ENCODE peak calls at places on chromosomes 1 and 21, in eight cellular contexts. D is PC-9, T is MM.1S, K is tibial artery, U is heart left ventricle, H is WERI-Rb-1, S is epithelial cell of esophagus, V is left ventricle myocardium inferior. O is an unnamed sample.

GRCh38 chr1:181488884-181489283 is 5.6 kb downstream of the CACNA1E start:
- DNase-seq in D (no peak), T (no peak), K (no peak), U (no peak), H (no peak), S (no peak), V (no peak), O (no peak)

GRCh38 chr1:230201445-230201844 is 134.4 kb downstream of the GALNT2 start:
- DNase-seq in D (no peak), T (no peak), K (no peak), U (no peak), H (no peak), S (no peak), V (no peak), O (no peak)

GRCh38 chr1:113147073-113147625 is 74.2 kb downstream of the LRIG2 start:
- DNase-seq in D (no peak), T (no peak), K (no peak), U (no peak), H (no peak), S (no peak), V (no peak), O (no peak)

GRCh38 chr1:205045146-205045545 is 2.1 kb downstream of the CNTN2 start:
- DNase-seq in D (no peak), T (no peak), K (no peak), U (no peak), H (no peak), S (no peak), V (no peak), O (no peak)

GRCh38 chr1:184222561-184223157 is 164.2 kb upstream of the C1orf21 start:
- DNase-seq in D (peak; percentile 40), T (peak; percentile 50), K (peak; percentile 70), U (peak; percentile 53), H (peak; percentile 42), S (peak; percentile 58), V (no peak), O (no peak)

GRCh38 chr1:114080511-114081144 is 73.0 kb downstream of the SYT6 start:
- DNase-seq in D (no peak), T (no peak), K (no peak), U (no peak), H (no peak), S (no peak), V (no peak), O (no peak)

GRCh38 chr21:32309906-32310460 is 11.3 kb downstream of the MRAP start:
- DNase-seq in D (no peak), T (no peak), K (no peak), U (peak; percentile 3), H (no peak), S (no peak), V (no peak), O (no peak)

GRCh38 chr1:27891196-27891889 is 19.0 kb downstream of the THEMIS2 start:
- DNase-seq in D (no peak), T (peak; percentile 19), K (no peak), U (peak; percentile 36), H (no peak), S (no peak), V (no peak), O (no peak)

GRCh38 chr21:26840912-26841311 is 4.3 kb downstream of the ADAMTS1 start:
- DNase-seq in D (no peak), T (no peak), K (peak; percentile 89), U (peak; percentile 81), H (no peak), S (peak; percentile 95), V (peak; percentile 57), O (no peak)

GRCh38 chr1:3930282-3930681 is 30.2 kb upstream of the C1orf174 start:
- DNase-seq in D (no peak), T (no peak), K (no peak), U (no peak), H (no peak), S (no peak), V (no peak), O (no peak)

DNA sequence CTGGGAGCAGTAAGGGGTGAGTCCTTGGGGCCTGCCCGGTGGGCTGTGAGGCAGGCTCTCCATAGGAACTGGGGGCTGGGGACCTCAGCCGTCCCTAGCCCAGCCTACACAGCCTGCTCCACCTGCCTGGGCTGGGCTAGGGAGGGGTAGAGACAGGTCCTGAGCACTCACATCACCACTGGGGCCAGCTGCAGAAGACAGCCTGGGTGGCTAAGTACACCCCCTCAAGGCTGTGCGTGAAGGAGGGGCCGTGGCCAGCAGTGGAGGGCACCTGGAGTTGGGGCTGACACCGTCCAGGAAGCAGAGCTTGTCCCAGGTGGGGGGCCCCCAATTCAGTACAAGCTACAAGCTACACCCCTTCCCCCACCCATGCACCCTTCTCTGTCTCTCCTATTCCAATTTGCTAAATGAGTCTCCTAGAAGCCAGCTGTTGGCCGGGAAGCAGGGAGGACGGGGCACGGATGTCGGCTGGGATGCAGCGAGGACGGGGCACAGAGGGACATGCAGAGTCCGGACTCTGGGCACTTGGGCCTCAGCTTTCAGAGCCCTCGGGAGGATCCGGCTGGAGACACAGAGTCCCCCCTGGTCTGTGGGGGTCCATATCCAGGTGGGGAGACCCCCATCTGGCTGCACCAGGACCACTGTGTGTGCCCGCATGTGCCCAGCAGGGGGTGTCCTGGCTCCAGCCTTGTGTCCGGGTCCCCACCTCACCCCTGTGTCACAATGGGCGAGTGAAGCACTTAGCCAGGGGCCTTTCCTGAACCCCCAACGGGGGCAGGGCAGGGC is 1.8 kb downstream of the ISG15 start:
- DNase-seq in D (no peak), T (no peak), K (no peak), U (no peak), H (peak; percentile 61), S (no peak), V (no peak), O (no peak)
- H3K4me3 ChIP-seq in D (no peak overlapping the region), T (no peak overlapping the region), K (peak overlapping the region; percentile 57), U (no peak overlapping the region), H (no peak overlapping the region), S (no peak overlapping the region), V (no peak overlapping the region), O (peak overlapping the region; percentile 70)

GRCh38 chr1:15797614-15798390 is 9.6 kb downstream of the UQCRHL start:
- DNase-seq in D (no peak), T (no peak), K (no peak), U (no peak), H (no peak), S (peak; percentile 66), V (no peak), O (no peak)

GRCh38 chr1:15799928-15800835 is 7.3 kb downstream of the UQCRHL start:
- DNase-seq in D (peak; percentile 97), T (no peak), K (peak; percentile 82), U (peak; percentile 25), H (no peak), S (peak; percentile 89), V (no peak), O (no peak)

GRCh38 chr1:15802234-15802965 is 5.0 kb downstream of the UQCRHL start:
- DNase-seq in D (no peak), T (no peak), K (no peak), U (no peak), H (no peak), S (no peak), V (no peak), O (no peak)

GRCh38 chr1:15796086-15796462 is 11.4 kb downstream of the UQCRHL start:
- DNase-seq in D (no peak), T (no peak), K (no peak), U (no peak), H (no peak), S (no peak), V (no peak), O (no peak)

DNA sequence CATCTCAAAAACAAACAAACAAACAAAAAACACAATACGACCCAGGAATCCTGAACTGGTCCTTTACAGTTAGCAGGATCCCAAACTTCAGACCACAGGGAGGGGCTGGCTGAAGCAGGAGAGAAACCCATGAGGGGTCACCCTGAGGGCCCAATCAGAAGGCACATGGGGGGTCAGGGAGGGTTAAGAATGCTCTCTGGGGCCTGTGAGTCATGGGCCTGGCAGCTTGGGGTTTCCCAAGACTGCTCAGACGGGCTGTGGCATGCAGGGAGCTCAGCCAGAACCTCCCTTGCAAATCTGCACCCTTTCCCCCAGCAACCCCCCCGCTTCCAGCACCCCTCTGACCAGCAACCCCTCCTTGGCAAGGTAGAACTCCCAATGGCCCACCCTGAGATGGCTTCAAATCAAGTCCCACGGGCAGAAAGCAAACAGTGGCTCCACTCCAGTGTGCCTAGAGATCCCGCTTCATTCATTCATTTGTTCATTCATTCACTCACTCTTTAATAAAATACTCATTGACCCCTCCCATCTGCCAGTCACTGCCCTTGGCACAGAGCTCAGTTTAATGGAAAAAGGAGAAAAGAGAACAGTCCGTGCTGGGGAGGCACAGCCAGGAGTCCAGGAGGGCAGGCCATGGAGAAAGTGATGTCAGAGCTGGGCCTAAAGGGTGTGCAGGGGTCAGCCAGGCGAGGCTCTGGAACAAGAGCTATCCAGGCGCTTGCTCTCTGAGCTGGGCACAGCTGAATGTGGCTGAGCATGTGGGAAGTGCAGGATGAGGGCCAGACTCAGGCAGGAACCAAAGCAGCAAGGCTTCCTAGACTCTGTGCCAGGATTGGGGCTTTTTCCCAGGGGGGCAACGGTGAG is 8.2 kb downstream of the UQCRHL start:
- DNase-seq in D (peak; percentile 95), T (no peak), K (peak; percentile 97), U (no peak), H (no peak), S (peak; percentile 98), V (peak; percentile 23), O (no peak)
- H3K4me3 ChIP-seq in D (peak overlapping the region; percentile 44), T (no peak overlapping the region), K (no peak overlapping the region), U (no peak overlapping the region), H (no peak overlapping the region), S (no peak overlapping the region), V (no peak overlapping the region), O (no peak overlapping the region)

GRCh38 chr1:30325085-30325935 is 398.1 kb downstream of the MATN1 start:
- DNase-seq in D (no peak), T (no peak), K (peak; percentile 51), U (no peak), H (no peak), S (no peak), V (no peak), O (no peak)

GRCh38 chr1:30328100-30328370 is 395.4 kb downstream of the MATN1 start:
- DNase-seq in D (no peak), T (no peak), K (peak; percentile 32), U (no peak), H (no peak), S (no peak), V (no peak), O (no peak)

GRCh38 chr1:30324251-30325084 is 398.9 kb downstream of the MATN1 start:
- DNase-seq in D (no peak), T (no peak), K (peak; percentile 23), U (no peak), H (no peak), S (no peak), V (no peak), O (no peak)

GRCh38 chr1:30327370-30328099 is 395.9 kb downstream of the MATN1 start:
- DNase-seq in D (no peak), T (no peak), K (peak; percentile 21), U (no peak), H (no peak), S (no peak), V (no peak), O (no peak)

DNA sequence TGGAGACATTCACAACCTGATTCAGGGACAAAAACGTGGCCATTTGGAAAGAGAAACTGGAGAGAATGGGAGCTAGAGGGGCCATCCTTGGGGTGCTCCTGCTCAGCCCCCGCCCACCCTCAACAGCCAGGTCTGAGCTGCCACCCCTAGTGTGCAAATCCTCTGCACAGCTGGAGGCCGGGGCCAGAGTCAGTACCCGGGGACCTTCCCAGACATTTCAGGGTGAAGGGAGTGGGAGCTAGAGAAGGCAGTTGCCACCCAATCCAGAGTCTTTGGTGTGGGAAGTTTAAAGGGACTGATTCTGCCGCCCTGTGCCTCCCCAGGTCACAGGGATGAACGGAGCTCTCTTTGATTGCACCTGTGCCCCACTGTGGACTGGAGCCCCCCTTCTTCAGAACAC is 397.4 kb downstream of the MATN1 start:
- DNase-seq in D (no peak), T (no peak), K (peak; percentile 32), U (no peak), H (no peak), S (no peak), V (no peak), O (no peak)
- H3K4me3 ChIP-seq in D (no peak overlapping the region), T (no peak overlapping the region), K (no peak overlapping the region), U (no peak overlapping the region), H (no peak overlapping the region), S (no peak overlapping the region), V (no peak overlapping the region), O (no peak overlapping the region)

GRCh38 chr1:47415728-47416318 is at the start of gene FOXE3:
- DNase-seq in D (no peak), T (no peak), K (no peak), U (no peak), H (no peak), S (no peak), V (no peak), O (no peak)
- H3K4me3 ChIP-seq in D (no peak within 1 kb of the TSS), T (no peak within 1 kb of the TSS), K (no peak within 1 kb of the TSS), U (no peak within 1 kb of the TSS), H (no peak within 1 kb of the TSS), S (no peak within 1 kb of the TSS), V (peak within 1 kb of the TSS; percentile 44), O (no peak within 1 kb of the TSS)

O was measured in LNCaP clone FGC.